ENCODE peak calls at places on chromosomes 12 and 14, in ten cellular contexts. W, Z, J, C, U, V, E, L, M and O are unnamed samples.
A peak's percentile ranks its signal among the peaks of the same experiment; 100 is the strongest.

GRCh38 chr12:74725154-74725553 is 187.5 kb downstream of the ATXN7L3B start:
- DNase-seq in W (no peak), J (no peak), C (no peak), Z (no peak), E (no peak), M (no peak), U (no peak), L (peak; percentile 72), V (peak; percentile 62), O (no peak)

GRCh38 chr14:23430733-23431105 is 4.7 kb downstream of the MYH7 start:
- DNase-seq in E (no peak), M (peak; percentile 74), J (no peak), L (peak; percentile 11), U (no peak), C (no peak), Z (no peak), V (no peak), W (no peak), O (no peak)

GRCh38 chr12:27960822-27961221 is 11.7 kb downstream of the PTHLH start:
- DNase-seq in M (no peak), L (no peak), U (no peak), E (no peak), J (no peak), W (no peak), V (no peak), C (no peak), Z (no peak), O (no peak)

GRCh38 chr12:132986885-132987225 is 688 bp downstream of the ZNF26 start:
- DNase-seq in C (no peak), M (peak; percentile 11), W (no peak), Z (no peak), U (no peak), E (no peak), V (peak; percentile 12), L (peak; percentile 31), J (no peak), O (no peak)

GRCh38 chr14:82755476-82755875 is 1221.8 kb upstream of the SEL1L start:
- DNase-seq in Z (no peak), M (no peak), J (no peak), V (no peak), W (no peak), C (no peak), E (no peak), U (no peak), L (no peak), O (no peak)

GRCh38 chr12:104506691-104507401 is 50.1 kb downstream of the CHST11 start:
- DNase-seq in L (no peak), E (no peak), V (no peak), J (no peak), M (no peak), U (no peak), Z (no peak), W (no peak), C (no peak), O (no peak)

GRCh38 chr14:78902010-78902623 is 731.9 kb downstream of the NRXN3 start:
- DNase-seq in V (peak; percentile 22), U (no peak), Z (no peak), W (peak; percentile 65), J (no peak), C (peak; percentile 15), L (peak; percentile 41), E (no peak), M (peak; percentile 79), O (peak; percentile 1)

GRCh38 chr14:59208224-59208814 is 19.9 kb downstream of the DAAM1 start:
- DNase-seq in V (peak; percentile 52), Z (no peak), E (no peak), C (no peak), M (no peak), L (peak; percentile 93), W (no peak), J (no peak), U (no peak), O (no peak)

DNA sequence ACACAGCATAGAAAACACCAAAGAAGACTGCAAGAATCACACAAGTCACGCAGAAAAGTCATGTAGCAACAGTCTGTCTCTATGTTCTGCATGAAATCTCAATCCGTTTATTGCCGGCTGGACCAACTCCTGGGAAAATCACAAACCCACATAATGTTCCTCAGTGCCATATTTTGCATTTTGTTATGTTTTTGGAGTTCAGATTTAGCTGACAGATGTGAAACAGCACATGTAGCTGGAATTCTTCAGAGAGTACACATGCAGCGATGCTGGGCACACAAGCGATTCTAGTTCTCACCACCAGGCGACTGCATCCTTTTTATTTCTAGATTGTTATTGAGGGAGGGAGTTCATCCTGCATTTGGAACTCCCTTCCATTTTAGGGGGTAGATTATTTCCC is 193.2 kb downstream of the APAF1 start:
- DNase-seq in L (peak; percentile 7), W (no peak), C (no peak), Z (no peak), U (no peak), M (no peak), J (no peak), E (no peak), V (peak; percentile 67), O (no peak)
- TF ChIP-seq CTCF in L (peak; percentile 59), W (peak; percentile 52), C (no peak), Z (peak; percentile 7), U (no peak), M (peak; percentile 55), J (no peak), E (no peak), V (peak; percentile 61), O (peak; percentile 16)

DNA sequence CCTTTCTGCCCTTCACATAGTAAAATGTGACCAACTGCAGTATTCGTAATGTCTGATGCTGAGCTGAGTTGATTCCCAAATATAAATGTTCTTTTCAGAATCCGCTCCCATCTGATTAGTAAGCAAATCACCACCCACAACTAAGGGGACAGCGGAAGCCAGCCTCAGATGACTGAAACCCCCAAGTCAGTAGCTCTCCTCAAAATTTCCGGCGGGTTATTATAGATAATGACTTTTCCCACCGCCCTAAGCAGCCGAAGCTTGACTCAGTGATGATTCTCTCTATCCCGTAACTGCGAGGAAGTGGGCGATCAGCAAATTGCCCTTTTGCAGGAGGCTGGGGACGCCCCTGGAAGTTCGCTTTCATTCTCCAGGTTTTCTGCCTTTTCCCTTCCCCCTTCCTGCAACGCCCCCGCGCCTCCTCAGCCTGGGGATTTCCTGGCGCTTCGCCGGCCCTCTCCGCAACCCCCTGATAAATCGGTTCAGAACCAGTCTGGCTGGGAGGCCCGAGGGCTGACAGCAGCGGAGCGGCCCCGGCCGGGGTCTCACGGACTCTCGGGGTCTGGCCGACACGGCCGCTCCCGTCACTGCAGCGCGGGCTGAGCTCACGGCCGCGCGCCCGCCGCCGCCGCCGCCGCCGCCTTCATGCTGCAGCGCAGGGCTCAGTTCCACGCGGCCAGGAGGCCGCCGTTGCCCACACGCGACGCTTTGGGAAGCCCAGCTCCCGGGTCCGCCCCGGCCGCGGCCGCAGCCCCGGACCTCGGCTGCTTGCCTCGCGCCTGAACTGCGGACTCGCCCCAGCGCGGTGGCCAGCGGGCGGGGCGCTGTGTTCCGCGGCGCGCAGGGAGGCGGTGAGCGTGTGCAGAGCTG is at the start of gene LRFN5:
- DNase-seq in V (peak; percentile 54), W (peak; percentile 49), Z (no peak), J (no peak), U (no peak), E (no peak), L (peak; percentile 53), M (peak; percentile 67), C (no peak), O (no peak)
- TF ChIP-seq CTCF in V (no peak), W (no peak), Z (no peak), J (no peak), U (no peak), E (no peak), L (no peak), M (no peak), C (no peak), O (no peak)

GRCh38 chr14:30756594-30756993 is 117.8 kb upstream of the COCH start:
- DNase-seq in J (no peak), E (no peak), W (no peak), M (no peak), L (no peak), Z (no peak), U (no peak), V (no peak), C (no peak), O (no peak)

GRCh38 chr14:30757082-30757481 is 117.3 kb upstream of the COCH start:
- DNase-seq in U (no peak), Z (no peak), L (no peak), E (no peak), J (no peak), W (no peak), C (no peak), V (no peak), M (no peak), O (no peak)

GRCh38 chr14:30754778-30755177 is 119.6 kb upstream of the COCH start:
- DNase-seq in L (no peak), U (no peak), M (no peak), E (no peak), C (no peak), V (no peak), W (no peak), J (no peak), Z (no peak), O (no peak)

GRCh38 chr14:30751646-30752416 is 122.5 kb upstream of the COCH start:
- DNase-seq in E (no peak), V (no peak), C (no peak), W (no peak), U (no peak), M (no peak), Z (no peak), L (no peak), J (no peak), O (no peak)

GRCh38 chr14:30753452-30753851 is 120.9 kb upstream of the COCH start:
- DNase-seq in Z (no peak), U (no peak), C (no peak), J (no peak), W (no peak), E (no peak), V (no peak), L (no peak), M (no peak), O (no peak)
- TF ChIP-seq CTCF in Z (no peak), U (no peak), C (no peak), J (no peak), W (no peak), E (no peak), V (no peak), L (no peak), M (no peak), O (no peak)

GRCh38 chr12:124566181-124567034 is 1.0 kb downstream of the NCOR2 start:
- DNase-seq in C (peak; percentile 89), W (peak; percentile 60), Z (peak; percentile 93), V (peak; percentile 76), U (peak; percentile 42), E (peak; percentile 48), M (peak; percentile 88), L (peak; percentile 80), J (peak; percentile 82), O (no peak)
- TF ChIP-seq CTCF in C (no peak), W (no peak), Z (no peak), V (no peak), U (no peak), E (no peak), M (peak; percentile 35), L (no peak), J (no peak), O (no peak)